ENCODE peak calls at places on chromosome 12, in seven cellular contexts. N, I, G, D, L, M and R are unnamed samples.

GRCh38 chr12:50951112-50951511 is 1.2 kb upstream of the HIGD1C start:
- DNase-seq in M (no peak), L (no peak), I (no peak), N (no peak), D (no peak), G (no peak), R (no peak)

GRCh38 chr12:29743801-29744200 is 39.9 kb downstream of the TMTC1 start:
- DNase-seq in N (peak; percentile 13), L (no peak), G (no peak), I (no peak), D (peak; percentile 79), M (peak; percentile 55), R (peak; percentile 84)

GRCh38 chr12:81615031-81615430 is 144.1 kb downstream of the PPFIA2 start:
- DNase-seq in M (no peak), L (no peak), N (no peak), D (no peak), I (no peak), G (no peak), R (no peak)

GRCh38 chr12:42776396-42776795 is 186.8 kb upstream of the PRICKLE1 start:
- DNase-seq in L (no peak), N (no peak), D (no peak), M (no peak), I (no peak), G (no peak), R (no peak)

GRCh38 chr12:89091293-89091841 is 260.9 kb downstream of the DUSP6 start:
- DNase-seq in D (no peak), G (no peak), N (no peak), M (no peak), I (no peak), L (no peak), R (no peak)

GRCh38 chr12:53623526-53623925 is 2.7 kb downstream of the ATF7 start:
- DNase-seq in D (peak; percentile 62), G (no peak), M (no peak), N (no peak), L (no peak), I (no peak), R (no peak)

GRCh38 chr12:116442981-116443380 is 116.2 kb upstream of the MAP1LC3B2 start:
- DNase-seq in G (no peak), N (no peak), D (peak; percentile 26), I (no peak), M (no peak), L (no peak), R (no peak)

GRCh38 chr12:105449406-105449805 is 118.9 kb downstream of the C12orf75 start:
- DNase-seq in L (no peak), I (no peak), D (no peak), G (no peak), N (no peak), M (no peak), R (peak; percentile 28)

GRCh38 chr12:31004666-31005065 is 69.0 kb upstream of the DDX11 start:
- DNase-seq in M (no peak), I (no peak), L (no peak), D (no peak), G (no peak), N (no peak), R (no peak)

GRCh38 chr12:111161898-111162297 is 207.0 kb downstream of the PHETA1 start:
- DNase-seq in D (no peak), L (no peak), G (no peak), N (no peak), M (no peak), I (no peak), R (no peak)

GRCh38 chr12:74985986-74986319 is 223.7 kb downstream of the KCNC2 start:
- DNase-seq in M (no peak), I (no peak), G (no peak), N (no peak), D (no peak), L (no peak), R (no peak)

GRCh38 chr12:52010152-52010622 is 3.4 kb downstream of the TAMALIN start:
- DNase-seq in M (peak; percentile 58), G (peak; percentile 85), L (no peak), N (peak; percentile 86), I (peak; percentile 81), D (no peak), R (peak; percentile 45)

GRCh38 chr12:132162508-132163031 is 18.3 kb downstream of the NOC4L start:
- DNase-seq in L (no peak), N (no peak), I (peak; percentile 32), D (peak; percentile 76), G (no peak), M (no peak), R (peak; percentile 84)

GRCh38 chr12:53785161-53785560 is 33.4 kb upstream of the CISTR start:
- DNase-seq in N (no peak), I (no peak), D (no peak), M (no peak), G (no peak), L (no peak), R (no peak)

GRCh38 chr12:104827587-104827986 is 130.5 kb downstream of the SLC41A2 start:
- DNase-seq in L (no peak), N (peak; percentile 76), M (no peak), G (no peak), I (no peak), D (no peak), R (no peak)

GRCh38 chr12:12399161-12399560 is 42.3 kb downstream of the BORCS5 start:
- DNase-seq in G (no peak), I (no peak), M (no peak), D (no peak), L (no peak), N (peak; percentile 44), R (no peak)

GRCh38 chr12:3261782-3262359 is 184.7 kb downstream of the TSPAN9 start:
- DNase-seq in D (no peak), L (no peak), G (no peak), M (no peak), I (no peak), N (no peak), R (no peak)

GRCh38 chr12:93379432-93380308 is 1.9 kb downstream of the NUDT4 start:
- DNase-seq in D (peak; percentile 27), G (no peak), M (no peak), N (no peak), I (no peak), L (no peak), R (no peak)

GRCh38 chr12:15532364-15532977 is 210.2 kb downstream of the PTPRO start:
- DNase-seq in M (peak; percentile 67), D (peak; percentile 70), N (peak; percentile 76), L (no peak), G (no peak), I (no peak), R (peak; percentile 55)

GRCh38 chr12:112524676-112525425 is 106.1 kb downstream of the PTPN11 start:
- DNase-seq in G (no peak), L (no peak), M (no peak), N (peak; percentile 44), I (no peak), D (peak; percentile 79), R (peak; percentile 56)

GRCh38 chr12:10783252-10783651 is 19.2 kb downstream of the TAS2R7 start:
- DNase-seq in G (no peak), I (no peak), D (no peak), N (no peak), L (no peak), M (no peak), R (no peak)

GRCh38 chr12:45010051-45010450 is 40.8 kb downstream of the DBX2 start:
- DNase-seq in N (no peak), L (no peak), M (no peak), I (no peak), D (peak; percentile 3), G (no peak), R (no peak)

GRCh38 chr12:107670999-107671643 is 14.5 kb upstream of the PWP1 start:
- DNase-seq in D (no peak), G (no peak), N (peak; percentile 86), I (no peak), L (no peak), M (peak; percentile 19), R (no peak)

GRCh38 chr12:67650127-67650495 is 1.6 kb downstream of the DYRK2 start:
- DNase-seq in L (no peak), G (peak; percentile 55), M (no peak), D (no peak), I (no peak), N (no peak), R (no peak)

GRCh38 chr12:67648306-67649164 is at the start of gene DYRK2:
- DNase-seq in N (peak; percentile 77), G (peak; percentile 87), M (peak; percentile 81), L (peak; percentile 25), I (peak; percentile 86), D (peak; percentile 72), R (peak; percentile 80)

GRCh38 chr12:67649165-67650126 is 901 bp downstream of the DYRK2 start:
- DNase-seq in D (no peak), M (peak; percentile 26), L (no peak), G (peak; percentile 41), I (peak; percentile 41), N (peak; percentile 32), R (peak; percentile 29)

GRCh38 chr12:67650528-67651379 is 2.2 kb downstream of the DYRK2 start:
- DNase-seq in L (no peak), G (no peak), N (no peak), I (no peak), D (no peak), M (no peak), R (no peak)

DNA sequence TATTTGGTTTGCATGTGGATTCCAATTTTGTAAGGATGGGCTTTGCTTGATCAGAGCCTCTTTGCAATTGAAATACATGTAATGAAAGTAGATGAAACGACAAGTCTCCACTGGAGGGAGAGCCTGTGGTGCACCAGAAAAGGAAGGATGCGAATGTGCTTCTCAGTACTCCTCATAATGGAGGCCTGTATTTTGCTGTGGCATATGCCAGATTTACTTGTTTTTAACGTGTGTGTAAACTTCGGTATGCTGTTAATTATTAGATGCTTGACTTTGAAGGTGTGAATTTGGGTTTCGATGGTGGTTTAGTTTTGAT is 2.8 kb downstream of the DYRK2 start:
- DNase-seq in M (no peak), N (peak; percentile 43), D (peak; percentile 23), L (no peak), I (no peak), G (no peak), R (peak; percentile 22)
- H3K27me3 ChIP-seq in M (no peaks in the 10 kb centered on the region), N (peaks cover 6% of the 10 kb centered on the region), D (no peaks in the 10 kb centered on the region), L (no peaks in the 10 kb centered on the region), I (no peaks in the 10 kb centered on the region), G (no peaks in the 10 kb centered on the region), R (no peaks in the 10 kb centered on the region)

GRCh38 chr12:124380793-124381453 is 86.0 kb downstream of the RFLNA start:
- DNase-seq in M (no peak), L (no peak), I (no peak), N (no peak), G (no peak), D (no peak), R (no peak)
- H3K4me3 ChIP-seq in M (no peak overlapping the region), L (no peak overlapping the region), I (no peak overlapping the region), N (no peak overlapping the region), G (peak overlapping the region; percentile 11), D (no peak overlapping the region), R (no peak overlapping the region)

GRCh38 chr12:62335801-62336200 is 75.6 kb downstream of the USP15 start:
- DNase-seq in L (no peak), G (no peak), D (no peak), I (no peak), M (no peak), N (no peak), R (no peak)
- H3K36me3 ChIP-seq in L (no peaks in the 10 kb centered on the region), G (peaks cover 18% of the 10 kb centered on the region), D (peaks cover 9% of the 10 kb centered on the region), I (no peaks in the 10 kb centered on the region), M (no peaks in the 10 kb centered on the region), N (no peaks in the 10 kb centered on the region), R (peaks cover 19% of the 10 kb centered on the region)

DNA sequence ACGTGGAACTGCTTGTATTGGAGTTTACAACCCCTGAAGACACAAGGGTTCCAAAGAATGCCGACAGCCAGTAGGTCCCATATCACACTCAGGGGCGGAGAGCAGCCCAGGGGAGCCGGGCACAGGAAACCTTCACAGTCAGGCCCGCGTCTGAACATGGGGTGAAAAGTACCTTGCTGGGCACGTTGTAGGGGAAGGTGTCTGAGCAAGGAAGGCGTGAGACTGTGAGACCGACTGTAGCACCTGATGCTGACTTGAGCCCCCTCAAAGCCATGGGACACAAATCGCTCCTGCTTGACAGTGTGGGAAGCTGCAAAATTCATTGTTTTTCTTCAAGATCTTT is 14.7 kb downstream of the RIMBP2 start:
- DNase-seq in D (no peak), M (peak; percentile 3), G (no peak), I (no peak), N (no peak), L (no peak), R (no peak)
- H3K27me3 ChIP-seq in D (no peaks in the 10 kb centered on the region), M (no peaks in the 10 kb centered on the region), G (peaks cover 60% of the 10 kb centered on the region), I (peaks cover 16% of the 10 kb centered on the region), N (no peaks in the 10 kb centered on the region), L (no peaks in the 10 kb centered on the region), R (no peaks in the 10 kb centered on the region)